ENCODE peak calls at places on chromosomes 13 and 19, in eight cellular contexts. Z, D, N, G, F, X, R and T are unnamed samples.

GRCh38 chr13:23660249-23660648 is 90.0 kb downstream of the TNFRSF19 start:
- DNase-seq in Z (no peak), D (no peak), N (no peak), G (no peak), F (no peak), X (no peak), R (no peak), T (no peak)

GRCh38 chr19:756232-756631 is 5.3 kb downstream of the MISP start:
- DNase-seq in Z (no peak), D (no peak), N (peak; percentile 35), G (no peak), F (no peak), X (no peak), R (no peak), T (no peak)

GRCh38 chr19:29631450-29631849 is 25.4 kb downstream of the POP4 start:
- DNase-seq in Z (no peak), D (no peak), N (no peak), G (no peak), F (no peak), X (no peak), R (no peak), T (no peak)

GRCh38 chr19:343451-343931 is 1.1 kb downstream of the MIER2 start:
- DNase-seq in Z (no peak), D (peak; percentile 71), N (no peak), G (no peak), F (no peak), X (no peak), R (no peak), T (no peak)

GRCh38 chr19:38617764-38618589 is at the start of gene MAP4K1:
- DNase-seq in Z (peak; percentile 26), D (peak; percentile 86), N (no peak), G (no peak), F (peak; percentile 59), X (peak; percentile 66), R (no peak), T (no peak)

GRCh38 chr13:93108111-93108581 is 118.5 kb upstream of the GPC6 start:
- DNase-seq in Z (no peak), D (no peak), N (peak; percentile 17), G (no peak), F (no peak), X (no peak), R (no peak), T (no peak)

GRCh38 chr13:21242236-21242635 is 65.8 kb downstream of the MRPL57 start:
- DNase-seq in Z (peak; percentile 61), D (no peak), N (no peak), G (no peak), F (no peak), X (no peak), R (peak; percentile 29), T (no peak)

GRCh38 chr13:99288069-99288468 is 19.1 kb downstream of the GPR183 start:
- DNase-seq in Z (no peak), D (no peak), N (no peak), G (no peak), F (no peak), X (no peak), R (no peak), T (no peak)

GRCh38 chr19:50712833-50713232 is 6.8 kb downstream of the SHANK1 start:
- DNase-seq in Z (no peak), D (peak; percentile 11), N (no peak), G (no peak), F (no peak), X (no peak), R (no peak), T (no peak)

GRCh38 chr13:99336750-99337149 is 29.6 kb upstream of the GPR183 start:
- DNase-seq in Z (no peak), D (no peak), N (no peak), G (no peak), F (no peak), X (no peak), R (no peak), T (no peak)

GRCh38 chr13:98142427-98143156 is at the start of gene FARP1:
- DNase-seq in Z (peak; percentile 79), D (peak; percentile 92), N (peak; percentile 56), G (no peak), F (peak; percentile 79), X (peak; percentile 5), R (peak; percentile 66), T (peak; percentile 91)

GRCh38 chr13:60139272-60139671 is 24.5 kb downstream of the DIAPH3 start:
- DNase-seq in Z (no peak), D (no peak), N (no peak), G (no peak), F (no peak), X (no peak), R (no peak), T (no peak)

GRCh38 chr13:44698076-44698475 is 121.9 kb upstream of the TSC22D1 start:
- DNase-seq in Z (no peak), D (no peak), N (no peak), G (no peak), F (no peak), X (no peak), R (no peak), T (no peak)

GRCh38 chr13:31775148-31775547 is 35.8 kb downstream of the RXFP2 start:
- DNase-seq in Z (no peak), D (no peak), N (no peak), G (no peak), F (no peak), X (no peak), R (no peak), T (no peak)

GRCh38 chr13:47598340-47598911 is 402.6 kb downstream of the SUCLA2 start:
- DNase-seq in Z (no peak), D (no peak), N (peak; percentile 27), G (no peak), F (no peak), X (no peak), R (no peak), T (no peak)

GRCh38 chr13:47592256-47592655 is 408.8 kb downstream of the SUCLA2 start:
- DNase-seq in Z (no peak), D (no peak), N (no peak), G (no peak), F (no peak), X (no peak), R (no peak), T (no peak)

GRCh38 chr13:47594833-47595232 is 406.2 kb downstream of the SUCLA2 start:
- DNase-seq in Z (no peak), D (no peak), N (peak; percentile 21), G (no peak), F (no peak), X (no peak), R (no peak), T (no peak)
- TF ChIP-seq CTCF in Z (no peak), D (no peak), N (peak; percentile 15), G (no peak), F (no peak), X (no peak), R (peak; percentile 20), T (no peak)

GRCh38 chr13:27783111-27783510 is 9.2 kb upstream of the GSX1 start:
- DNase-seq in Z (peak; percentile 38), D (no peak), N (peak; percentile 17), G (no peak), F (no peak), X (no peak), R (no peak), T (no peak)
- TF ChIP-seq CTCF in Z (no peak), D (no peak), N (peak; percentile 37), G (peak; percentile 59), F (peak; percentile 41), X (no peak), R (peak; percentile 46), T (peak; percentile 31)

DNA sequence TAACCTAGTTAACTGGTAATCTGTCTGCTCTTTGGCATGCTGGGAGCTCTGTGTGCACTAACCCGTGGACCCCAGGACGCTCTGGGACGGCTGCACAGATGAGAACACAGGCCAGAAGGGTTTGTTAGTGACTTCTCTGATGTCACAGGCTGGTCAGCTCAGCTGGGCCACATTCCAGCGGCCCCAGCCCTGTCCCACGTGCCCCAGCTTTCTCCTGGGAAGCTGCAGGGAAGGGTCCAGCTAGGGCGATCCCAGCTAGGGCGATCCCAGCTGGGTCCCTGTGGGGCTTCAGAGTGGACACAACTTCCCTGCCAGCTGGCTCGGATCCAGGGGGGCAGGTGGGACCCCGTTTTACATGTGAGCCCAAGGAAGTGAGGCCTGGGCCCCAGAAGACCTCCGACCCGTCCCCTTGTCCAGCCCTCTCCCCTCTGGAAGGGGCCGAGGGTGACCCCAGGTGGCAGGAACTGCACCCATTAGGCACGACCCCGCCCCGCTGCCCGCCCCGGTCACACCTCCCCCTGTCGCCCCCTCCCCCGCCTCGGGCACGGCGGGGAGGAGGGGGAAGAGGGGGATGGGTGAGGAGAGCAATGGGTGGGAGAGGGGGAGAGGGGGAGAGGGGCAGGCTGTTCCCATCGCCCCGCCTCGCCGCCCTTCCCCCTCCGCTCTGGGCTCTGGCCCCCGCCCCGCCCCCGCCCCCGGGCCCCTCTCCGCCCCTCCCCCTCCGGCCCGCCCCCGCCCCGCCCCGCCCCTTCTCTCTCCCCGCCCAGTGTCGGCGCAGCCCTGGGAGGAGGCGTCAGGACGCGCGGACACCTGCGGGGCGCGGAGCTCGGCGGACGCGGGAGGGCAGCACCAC is 75.2 kb upstream of the MCF2L start:
- DNase-seq in Z (peak; percentile 67), D (peak; percentile 71), N (peak; percentile 25), G (no peak), F (peak; percentile 41), X (peak; percentile 22), R (peak; percentile 34), T (peak; percentile 70)
- TF ChIP-seq CTCF in Z (no peak), D (no peak), N (no peak), G (no peak), F (no peak), X (no peak), R (no peak), T (peak; percentile 18)

GRCh38 chr13:96650301-96650886 is 343.9 kb downstream of the OXGR1 start:
- DNase-seq in Z (no peak), D (no peak), N (peak; percentile 86), G (no peak), F (no peak), X (no peak), R (no peak), T (no peak)
- TF ChIP-seq CTCF in Z (no peak), D (no peak), N (peak; percentile 14), G (no peak), F (no peak), X (no peak), R (peak; percentile 16), T (no peak)